ENCODE peak calls at places on chromosomes 4 and X, in four cellular contexts. C is A549; B is right cardiac atrium; D is stimulated activated CD8-positive, alpha-beta memory T cell treated with anti-CD3 and anti-CD28 coated beads, Interleukin-7, amount 100 ng/mL, for 24 hours. F is an unnamed sample.

GRCh38 chr4:119695216-119695615 is 66.6 kb upstream of the PDE5A start:
- DNase-seq in C (no peak), B (no peak), D (no peak), F (no peak)

GRCh38 chrX:78092296-78092695 is 11.8 kb upstream of the PGK1 start:
- DNase-seq in C (peak), B (no peak), D (no peak), F (no peak)

GRCh38 chr4:44157611-44158277 is 290.9 kb downstream of the KCTD8 start:
- DNase-seq in C (no peak), B (no peak), D (no peak), F (no peak)

GRCh38 chr4:141473952-141474351 is 162.4 kb upstream of the IL15 start:
- DNase-seq in C (no peak), B (no peak), D (no peak), F (no peak)

GRCh38 chr4:912548-913279 is 19.4 kb downstream of the GAK start:
- DNase-seq in C (no peak), B (no peak), D (no peak), F (no peak)

GRCh38 chrX:78747471-78747870 is at the start of gene LPAR4:
- DNase-seq in C (no peak), B (peak), D (no peak), F (no peak)

GRCh38 chr4:30429813-30430466 is 290.2 kb upstream of the PCDH7 start:
- DNase-seq in C (no peak), B (no peak), D (no peak), F (no peak)

GRCh38 chrX:57918750-57919436 is 8.6 kb upstream of the ZXDA start:
- DNase-seq in C (peak), B (peak), D (no peak), F (peak)

GRCh38 chr4:27094785-27095184 is 234.1 kb downstream of the STIM2 start:
- DNase-seq in C (no peak), B (no peak), D (no peak), F (no peak)

GRCh38 chr4:55186700-55187099 is 61.3 kb upstream of the KDR start:
- DNase-seq in C (no peak), B (no peak), D (no peak), F (no peak)

GRCh38 chrX:43581888-43582539 is 74.1 kb upstream of the MAOA start:
- DNase-seq in C (no peak), B (no peak), D (no peak), F (no peak)

GRCh38 chr4:145843148-145843547 is 95.5 kb downstream of the ZNF827 start:
- DNase-seq in C (no peak), B (no peak), D (no peak), F (no peak)

GRCh38 chrX:70452143-70452733 is 7.6 kb downstream of the DLG3 start:
- DNase-seq in C (peak), B (peak), D (peak), F (no peak)

GRCh38 chr4:7332216-7333023 is 102.3 kb downstream of the PSAPL1 start:
- DNase-seq in C (peak), B (no peak), D (no peak), F (no peak)

GRCh38 chrX:25344191-25344936 is 328.6 kb upstream of the ARX start:
- DNase-seq in C (no peak), B (no peak), D (no peak), F (no peak)

GRCh38 chrX:19624754-19625153 is 109.4 kb upstream of the MAP3K15 start:
- DNase-seq in C (no peak), B (no peak), D (no peak), F (no peak)

GRCh38 chr4:108058685-108059440 is 69.2 kb downstream of the HADH start:
- DNase-seq in C (no peak), B (no peak), D (no peak), F (peak)

GRCh38 chr4:163404570-163404969 is 60.9 kb downstream of the NPY5R start:
- DNase-seq in C (no peak), B (no peak), D (no peak), F (no peak)

GRCh38 chr4:52126946-52127345 is 75.8 kb downstream of the SPATA18 start:
- DNase-seq in C (no peak), B (no peak), D (no peak), F (no peak)

GRCh38 chr4:10115657-10116624 is 658 bp downstream of the WDR1 start:
- DNase-seq in C (peak), B (peak), D (no peak), F (peak)

GRCh38 chr4:186737427-186737826 is 13.8 kb upstream of the FAT1 start:
- DNase-seq in C (no peak), B (no peak), D (no peak), F (no peak)

GRCh38 chr4:153421980-153422379 is 44.2 kb upstream of the TMEM131L start:
- DNase-seq in C (no peak), B (no peak), D (no peak), F (no peak)

GRCh38 chr4:112766422-112766821 is 129.5 kb downstream of the LARP7 start:
- DNase-seq in C (peak), B (no peak), D (no peak), F (no peak)

GRCh38 chr4:81165853-81166430 is 49.1 kb downstream of the PRKG2 start:
- DNase-seq in C (no peak), B (no peak), D (no peak), F (no peak)

GRCh38 chr4:153661215-153661822 is 22.8 kb upstream of the TLR2 start:
- DNase-seq in C (no peak), B (no peak), D (no peak), F (no peak)

GRCh38 chr4:136893638-136894037 is 638.7 kb downstream of the PCDH18 start:
- DNase-seq in C (no peak), B (no peak), D (no peak), F (no peak)

F was measured in 8988T.